ENCODE peak calls at places on chromosomes 12 and 14, in four cellular contexts. One of them, this sample, is unnamed.
A peak's percentile ranks its signal among the peaks of the same experiment; 100 is the strongest.

GRCh38 chr12:40614923-40615322 is 77.3 kb upstream of the CNTN1 start:
- DNase-seq in Peyer's patch: no peak
- DNase-seq in CD4-positive, alpha-beta memory T cell: no peak
- DNase-seq in PC-3: no peak
- DNase-seq in this sample: no peak

GRCh38 chr12:2691001-2691339 is 103.8 kb upstream of the FKBP4 start:
- DNase-seq in PC-3: no peak
- DNase-seq in Peyer's patch: peak; percentile 77
- DNase-seq in CD4-positive, alpha-beta memory T cell: peak; percentile 70
- DNase-seq in this sample: no peak

GRCh38 chr12:76256341-76256740 is 91.9 kb downstream of the BBS10 start:
- DNase-seq in Peyer's patch: no peak
- DNase-seq in PC-3: no peak
- DNase-seq in CD4-positive, alpha-beta memory T cell: no peak
- DNase-seq in this sample: no peak

GRCh38 chr12:26870491-26871419 is 37.8 kb upstream of the ITPR2 start:
- DNase-seq in Peyer's patch: no peak
- DNase-seq in PC-3: peak; percentile 97
- DNase-seq in CD4-positive, alpha-beta memory T cell: no peak
- DNase-seq in this sample: peak; percentile 33

GRCh38 chr12:108694812-108695278 is 36.5 kb downstream of the CORO1C start:
- DNase-seq in PC-3: peak; percentile 69
- DNase-seq in CD4-positive, alpha-beta memory T cell: no peak
- DNase-seq in Peyer's patch: no peak
- DNase-seq in this sample: no peak

GRCh38 chr12:50338920-50339319 is 55.6 kb upstream of the LIMA1 start:
- DNase-seq in Peyer's patch: no peak
- DNase-seq in CD4-positive, alpha-beta memory T cell: no peak
- DNase-seq in PC-3: no peak
- DNase-seq in this sample: no peak

GRCh38 chr12:2268478-2269286 is 215.9 kb downstream of the CACNA1C start:
- DNase-seq in PC-3: no peak
- DNase-seq in Peyer's patch: no peak
- DNase-seq in CD4-positive, alpha-beta memory T cell: no peak
- DNase-seq in this sample: no peak

GRCh38 chr14:53273671-53274072 is 120.5 kb upstream of the DDHD1 start:
- DNase-seq in Peyer's patch: no peak
- DNase-seq in CD4-positive, alpha-beta memory T cell: no peak
- DNase-seq in PC-3: no peak
- DNase-seq in this sample: no peak

GRCh38 chr12:99147150-99147549 is 500.4 kb upstream of the GARIN6 start:
- DNase-seq in Peyer's patch: no peak
- DNase-seq in PC-3: no peak
- DNase-seq in CD4-positive, alpha-beta memory T cell: no peak
- DNase-seq in this sample: no peak

DNA sequence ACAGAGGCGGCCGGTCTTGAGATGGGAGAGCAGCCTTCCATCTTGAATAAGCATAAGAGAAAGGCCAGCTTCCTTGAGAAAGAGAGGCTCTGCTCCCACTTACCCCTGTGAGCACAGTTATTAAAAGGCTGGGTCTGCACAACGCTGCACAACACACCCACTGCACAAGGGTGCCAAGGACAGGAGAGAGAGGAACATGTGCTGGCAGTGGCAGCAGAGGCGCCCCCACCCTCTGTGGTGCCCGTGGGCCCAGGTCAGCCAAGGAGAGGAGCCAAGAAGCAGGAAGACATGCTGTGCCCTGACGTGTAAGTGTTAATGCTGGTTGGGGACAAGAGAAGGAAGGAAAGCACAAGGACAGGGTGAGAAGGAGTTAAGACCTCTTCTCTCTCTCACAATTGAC is 144.4 kb downstream of the TTC7B start:
- DNase-seq in CD4-positive, alpha-beta memory T cell: no peak
- DNase-seq in PC-3: no peak
- DNase-seq in Peyer's patch: no peak
- DNase-seq in this sample: no peak
- H3K4me3 ChIP-seq in CD4-positive, alpha-beta memory T cell: no peak overlapping the region
- H3K4me3 ChIP-seq in PC-3: no peak overlapping the region
- H3K4me3 ChIP-seq in Peyer's patch: no peak overlapping the region
- H3K4me3 ChIP-seq in this sample: no peak overlapping the region

DNA sequence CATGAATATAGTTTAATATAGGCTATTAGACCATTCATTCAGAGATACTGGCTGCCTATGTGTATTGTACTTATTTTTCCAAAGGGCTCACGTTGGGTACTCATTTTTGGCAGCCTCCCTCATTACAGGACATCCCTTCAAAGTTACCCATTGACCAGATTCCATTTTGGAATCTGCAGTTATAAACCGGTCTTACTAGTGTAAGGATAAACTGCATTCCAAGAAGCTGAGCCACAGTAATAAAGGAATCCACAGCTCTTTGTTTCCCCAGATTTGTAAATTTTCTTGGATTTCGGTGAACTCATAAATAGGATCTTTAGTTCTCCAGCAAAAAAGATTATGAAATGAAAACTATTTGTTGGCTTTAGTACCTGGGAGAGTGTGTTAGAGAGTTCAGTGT is 18.9 kb upstream of the CFL2 start:
- DNase-seq in Peyer's patch: no peak
- DNase-seq in PC-3: peak; percentile 92
- DNase-seq in CD4-positive, alpha-beta memory T cell: no peak
- DNase-seq in this sample: no peak
- H3K27ac ChIP-seq in Peyer's patch: no peak overlapping the region
- H3K27ac ChIP-seq in PC-3: peak overlapping the region; percentile 67
- H3K27ac ChIP-seq in CD4-positive, alpha-beta memory T cell: no peak overlapping the region
- H3K27ac ChIP-seq in this sample: no peak overlapping the region

DNA sequence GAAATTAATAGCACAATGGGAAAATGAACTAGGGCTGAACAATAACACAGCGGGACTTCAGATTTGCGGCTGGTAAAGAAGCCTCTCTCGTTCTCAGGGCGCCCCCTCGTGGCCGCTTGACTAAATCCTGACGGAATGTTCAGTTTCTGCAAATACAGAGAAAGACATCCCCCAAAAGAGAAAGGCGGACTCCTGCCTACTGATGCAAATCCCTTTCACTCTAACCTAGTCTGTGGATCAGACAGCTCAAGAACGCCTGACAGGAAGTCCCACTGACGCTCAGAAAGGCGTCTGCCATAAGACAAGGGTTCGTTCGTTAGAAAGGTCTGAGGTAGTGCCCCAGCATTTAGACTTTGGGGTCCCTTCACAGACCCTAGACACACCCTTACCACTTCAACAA is 2.5 kb downstream of the NUAK1 start:
- DNase-seq in CD4-positive, alpha-beta memory T cell: no peak
- DNase-seq in PC-3: peak; percentile 95
- DNase-seq in Peyer's patch: peak; percentile 92
- DNase-seq in this sample: peak; percentile 92
- H3K4me3 ChIP-seq in CD4-positive, alpha-beta memory T cell: no peak overlapping the region
- H3K4me3 ChIP-seq in PC-3: peak overlapping the region; percentile 82
- H3K4me3 ChIP-seq in Peyer's patch: peak overlapping the region; percentile 68
- H3K4me3 ChIP-seq in this sample: peak overlapping the region; percentile 45

GRCh38 chr14:28776482-28777266 is 10.1 kb downstream of the FOXG1 start:
- DNase-seq in CD4-positive, alpha-beta memory T cell: no peak
- DNase-seq in Peyer's patch: no peak
- DNase-seq in PC-3: no peak
- DNase-seq in this sample: no peak

GRCh38 chr14:28773917-28774691 is 7.5 kb downstream of the FOXG1 start:
- DNase-seq in PC-3: no peak
- DNase-seq in CD4-positive, alpha-beta memory T cell: no peak
- DNase-seq in Peyer's patch: no peak
- DNase-seq in this sample: no peak

GRCh38 chr14:28773176-28773575 is 6.6 kb downstream of the FOXG1 start:
- DNase-seq in PC-3: no peak
- DNase-seq in Peyer's patch: no peak
- DNase-seq in CD4-positive, alpha-beta memory T cell: no peak
- DNase-seq in this sample: no peak

GRCh38 chr14:28772613-28773012 is 6.0 kb downstream of the FOXG1 start:
- DNase-seq in PC-3: no peak
- DNase-seq in Peyer's patch: no peak
- DNase-seq in CD4-positive, alpha-beta memory T cell: no peak
- DNase-seq in this sample: no peak

DNA sequence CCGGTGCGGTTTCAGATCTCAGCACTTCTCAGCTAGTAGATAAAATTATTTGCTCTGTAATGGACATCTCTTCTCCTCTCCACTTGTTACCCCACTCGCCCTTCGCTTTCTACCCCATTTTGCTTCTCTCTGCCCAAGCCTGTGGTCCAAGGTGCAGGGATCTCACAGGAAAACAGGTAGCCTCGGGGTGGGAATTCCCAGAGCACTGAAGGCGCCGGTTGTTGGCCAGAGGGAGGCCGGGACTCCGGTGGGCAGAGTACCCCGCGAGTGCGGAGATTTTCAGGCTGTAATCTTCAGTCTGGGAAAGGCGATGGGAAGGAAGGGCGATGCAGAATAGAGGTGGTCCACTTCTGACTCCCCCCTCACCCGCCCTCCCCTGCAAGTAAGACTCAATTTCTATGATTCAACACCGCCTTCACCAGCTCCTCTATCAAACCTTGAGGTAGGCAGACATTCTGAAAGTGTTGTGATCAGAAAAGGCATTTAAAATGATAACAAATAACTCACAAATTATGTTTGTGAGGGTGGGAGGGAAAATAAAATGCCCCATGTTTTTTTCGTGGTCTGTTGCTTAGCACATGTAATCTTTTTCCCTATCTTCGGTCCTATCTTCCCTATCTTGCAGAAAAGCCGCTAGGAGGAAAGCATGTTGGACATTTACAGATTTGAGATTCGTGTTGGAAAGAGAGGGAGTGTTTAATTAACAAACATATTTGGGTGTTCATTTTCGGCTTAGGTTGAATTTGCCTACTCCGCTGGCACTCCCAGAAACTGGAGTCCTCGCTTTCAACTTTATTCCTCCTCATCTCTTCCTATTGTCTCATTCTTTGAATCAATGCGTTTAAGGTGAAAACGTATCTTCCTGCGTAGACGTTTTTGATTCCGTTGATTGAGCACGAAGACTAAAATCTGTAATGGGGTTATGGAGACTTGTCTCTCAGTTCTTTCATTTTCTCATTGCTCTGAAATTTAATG is 8.5 kb downstream of the FOXG1 start:
- DNase-seq in Peyer's patch: no peak
- DNase-seq in CD4-positive, alpha-beta memory T cell: no peak
- DNase-seq in PC-3: no peak
- DNase-seq in this sample: no peak
- H3K27ac ChIP-seq in Peyer's patch: no peak overlapping the region
- H3K27ac ChIP-seq in CD4-positive, alpha-beta memory T cell: no peak overlapping the region
- H3K27ac ChIP-seq in PC-3: no peak overlapping the region
- H3K27ac ChIP-seq in this sample: no peak overlapping the region

GRCh38 chr12:113149361-113150150 is at the start of gene CFAP73:
- DNase-seq in Peyer's patch: peak; percentile 65
- DNase-seq in PC-3: peak; percentile 56
- DNase-seq in CD4-positive, alpha-beta memory T cell: no peak
- DNase-seq in this sample: no peak
- H3K4me3 ChIP-seq in Peyer's patch: no peak within 1 kb of the TSS
- H3K4me3 ChIP-seq in PC-3: no peak within 1 kb of the TSS
- H3K4me3 ChIP-seq in CD4-positive, alpha-beta memory T cell: no peak within 1 kb of the TSS
- H3K4me3 ChIP-seq in this sample: no peak within 1 kb of the TSS

DNA sequence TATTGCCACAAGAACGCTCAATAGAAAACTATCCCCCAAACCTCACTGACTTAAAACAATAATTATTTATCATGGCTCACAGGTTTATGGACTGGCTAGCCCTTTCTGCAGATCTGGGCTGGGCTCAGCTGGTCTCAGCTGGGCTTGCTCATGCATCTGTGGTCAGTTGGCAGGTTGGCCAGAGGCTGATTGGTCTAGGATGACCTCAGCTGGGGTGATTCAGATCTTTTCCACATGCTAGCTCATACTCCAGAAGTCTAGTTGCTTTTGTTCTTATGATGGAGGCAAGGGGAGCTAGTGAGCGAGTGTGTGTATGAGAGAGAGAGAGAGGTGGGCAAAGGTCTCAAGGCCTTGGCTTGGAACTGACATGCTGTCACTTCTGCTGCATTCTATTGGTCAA is 181.2 kb upstream of the NRXN3 start:
- DNase-seq in Peyer's patch: no peak
- DNase-seq in PC-3: peak; percentile 43
- DNase-seq in CD4-positive, alpha-beta memory T cell: no peak
- DNase-seq in this sample: no peak
- H3K27ac ChIP-seq in Peyer's patch: no peak overlapping the region
- H3K27ac ChIP-seq in PC-3: no peak overlapping the region
- H3K27ac ChIP-seq in CD4-positive, alpha-beta memory T cell: no peak overlapping the region
- H3K27ac ChIP-seq in this sample: peak overlapping the region; percentile 33

GRCh38 chr12:54005853-54006699 is 2.7 kb upstream of the HOXC8 start:
- DNase-seq in Peyer's patch: peak; percentile 95
- DNase-seq in CD4-positive, alpha-beta memory T cell: peak; percentile 76
- DNase-seq in PC-3: peak; percentile 91
- DNase-seq in this sample: peak; percentile 83
- H3K4me3 ChIP-seq in Peyer's patch: peak overlapping the region; percentile 49
- H3K4me3 ChIP-seq in CD4-positive, alpha-beta memory T cell: no peak overlapping the region
- H3K4me3 ChIP-seq in PC-3: peak overlapping the region; percentile 47
- H3K4me3 ChIP-seq in this sample: peak overlapping the region; percentile 17

GRCh38 chr12:84397846-84398245 is 514.8 kb downstream of the SLC6A15 start:
- DNase-seq in Peyer's patch: no peak
- DNase-seq in CD4-positive, alpha-beta memory T cell: no peak
- DNase-seq in PC-3: no peak
- DNase-seq in this sample: no peak

GRCh38 chr12:84397279-84397678 is 515.3 kb downstream of the SLC6A15 start:
- DNase-seq in PC-3: peak; percentile 56
- DNase-seq in CD4-positive, alpha-beta memory T cell: no peak
- DNase-seq in Peyer's patch: no peak
- DNase-seq in this sample: no peak
- H3K27ac ChIP-seq in PC-3: no peak overlapping the region
- H3K27ac ChIP-seq in CD4-positive, alpha-beta memory T cell: no peak overlapping the region
- H3K27ac ChIP-seq in Peyer's patch: no peak overlapping the region
- H3K27ac ChIP-seq in this sample: no peak overlapping the region

This sample was measured in left lung.